ENCODE peak calls at places on chromosomes 3 and 15, in nine cellular contexts. P is sigmoid colon; F is occipital lobe; U is GM23248; A is lung; Q is ELR; Y is NT2/D1; W is astrocyte of the spinal cord; B is activated CD8-positive, alpha-beta memory T cell treated with anti-CD3 and anti-CD28 coated beads, Interleukin-2, amount 50 U/mL, for 48 hours. K is an unnamed sample.

GRCh38 chr3:70261283-70261682 is 51.2 kb downstream of the MDFIC2 start:
- DNase-seq in P (no peak), F (no peak), U (no peak), A (no peak), Q (peak), Y (no peak), W (no peak), B (no peak), K (no peak)

GRCh38 chr15:89496155-89497098 is at the start of gene RHCG:
- DNase-seq in P (no peak), F (no peak), U (peak), A (no peak), Q (peak), Y (peak), W (no peak), B (peak), K (peak)

GRCh38 chr15:74053941-74054529 is 28.3 kb downstream of the GOLGA6A start:
- DNase-seq in P (peak), F (peak), U (peak), A (peak), Q (peak), Y (peak), W (peak), B (peak), K (peak)

GRCh38 chr15:36858423-36858822 is 241.9 kb downstream of the MEIS2 start:
- DNase-seq in P (no peak), F (no peak), U (no peak), A (no peak), Q (no peak), Y (no peak), W (no peak), B (no peak), K (no peak)

GRCh38 chr15:89654847-89655805 is at the start of gene KIF7:
- DNase-seq in P (peak), F (peak), U (peak), A (no peak), Q (peak), Y (peak), W (peak), B (peak), K (peak)

GRCh38 chr15:45199136-45199810 is 11.5 kb upstream of the SHF start:
- DNase-seq in P (no peak), F (no peak), U (peak), A (no peak), Q (peak), Y (no peak), W (peak), B (peak), K (no peak)

GRCh38 chr3:197495059-197495455 is 60.7 kb downstream of the BDH1 start:
- DNase-seq in P (no peak), F (no peak), U (no peak), A (no peak), Q (no peak), Y (no peak), W (no peak), B (no peak), K (no peak)

GRCh38 chr3:130093741-130094391 is 12.2 kb downstream of the ALG1L2 start:
- DNase-seq in P (no peak), F (no peak), U (no peak), A (no peak), Q (no peak), Y (no peak), W (no peak), B (no peak), K (no peak)

GRCh38 chr3:183202004-183202722 is 39.6 kb upstream of the LAMP3 start:
- DNase-seq in P (no peak), F (no peak), U (no peak), A (no peak), Q (no peak), Y (no peak), W (no peak), B (no peak), K (no peak)

GRCh38 chr3:58066842-58067241 is 58.6 kb downstream of the FLNB start:
- DNase-seq in P (no peak), F (no peak), U (peak), A (no peak), Q (peak), Y (no peak), W (peak), B (no peak), K (peak)

GRCh38 chr3:73228425-73228824 is 167.0 kb downstream of the EBLN2 start:
- DNase-seq in P (no peak), F (no peak), U (peak), A (no peak), Q (no peak), Y (no peak), W (no peak), B (no peak), K (no peak)

GRCh38 chr3:12869025-12869695 is 27.8 kb upstream of the RPL32 start:
- DNase-seq in P (no peak), F (no peak), U (no peak), A (peak), Q (no peak), Y (no peak), W (no peak), B (peak), K (no peak)

GRCh38 chr3:159872374-159873109 is 116.1 kb upstream of the IL12A start:
- DNase-seq in P (no peak), F (no peak), U (peak), A (no peak), Q (peak), Y (no peak), W (peak), B (no peak), K (peak)

GRCh38 chr3:127065138-127065427 is 82.2 kb downstream of the PLXNA1 start:
- DNase-seq in P (no peak), F (no peak), U (no peak), A (no peak), Q (no peak), Y (no peak), W (no peak), B (no peak), K (no peak)

GRCh38 chr15:34047893-34048775 is 9.1 kb upstream of the AVEN start:
- DNase-seq in P (no peak), F (no peak), U (peak), A (no peak), Q (peak), Y (no peak), W (peak), B (no peak), K (peak)

GRCh38 chr3:112109313-112109712 is 23.1 kb downstream of the C3orf52 start:
- DNase-seq in P (no peak), F (no peak), U (no peak), A (no peak), Q (no peak), Y (no peak), W (no peak), B (no peak), K (no peak)

GRCh38 chr3:9715764-9716437 is 12.3 kb downstream of the CPNE9 start:
- DNase-seq in P (peak), F (peak), U (peak), A (peak), Q (peak), Y (no peak), W (peak), B (peak), K (peak)

GRCh38 chr3:188834349-188834748 is 337.4 kb upstream of the TPRG1 start:
- DNase-seq in P (no peak), F (no peak), U (no peak), A (no peak), Q (no peak), Y (no peak), W (no peak), B (no peak), K (no peak)

GRCh38 chr15:75861750-75862402 is 18.6 kb downstream of the UBE2Q2 start:
- DNase-seq in P (no peak), F (no peak), U (peak), A (no peak), Q (no peak), Y (no peak), W (no peak), B (no peak), K (no peak)

GRCh38 chr15:39942101-39942752 is 8.3 kb downstream of the EIF2AK4 start:
- DNase-seq in P (no peak), F (no peak), U (peak), A (no peak), Q (peak), Y (no peak), W (peak), B (no peak), K (peak)

GRCh38 chr3:177357352-177358084 is 160.2 kb upstream of the TBL1XR1 start:
- DNase-seq in P (no peak), F (no peak), U (peak), A (peak), Q (peak), Y (no peak), W (peak), B (no peak), K (peak)

GRCh38 chr3:72157782-72158638 is 373.1 kb upstream of the PROK2 start:
- DNase-seq in P (no peak), F (no peak), U (peak), A (no peak), Q (no peak), Y (no peak), W (no peak), B (no peak), K (no peak)

GRCh38 chr3:9820944-9821343 is 10.9 kb downstream of the TTLL3 start:
- DNase-seq in P (no peak), F (no peak), U (peak), A (no peak), Q (peak), Y (peak), W (no peak), B (no peak), K (peak)

GRCh38 chr3:34196914-34197313 is 398.5 kb downstream of the PDCD6IP start:
- DNase-seq in P (no peak), F (no peak), U (no peak), A (no peak), Q (no peak), Y (no peak), W (no peak), B (no peak), K (no peak)

GRCh38 chr15:98888839-98889479 is 118.6 kb downstream of the PGPEP1L start:
- DNase-seq in P (no peak), F (no peak), U (peak), A (no peak), Q (peak), Y (no peak), W (peak), B (no peak), K (peak)

GRCh38 chr3:152834354-152835310 is at the start of gene P2RY1:
- DNase-seq in P (peak), F (peak), U (peak), A (peak), Q (peak), Y (peak), W (peak), B (peak), K (peak)

GRCh38 chr3:192183109-192183508 is 544.2 kb downstream of the FGF12 start:
- DNase-seq in P (no peak), F (no peak), U (no peak), A (no peak), Q (no peak), Y (no peak), W (no peak), B (no peak), K (no peak)